ENCODE peak calls at places on chromosomes 13 and 19, in four cellular contexts. R, Y, E and T are unnamed samples.

GRCh38 chr13:76455960-76456359 is 430.2 kb downstream of the KCTD12 start:
- DNase-seq in R (peak), Y (no peak), E (peak), T (peak)

GRCh38 chr19:40584007-40584406 is 7.3 kb downstream of the SHKBP1 start:
- DNase-seq in R (no peak), Y (no peak), E (no peak), T (no peak)

GRCh38 chr19:1860133-1860775 is 3.1 kb downstream of the KLF16 start:
- DNase-seq in R (peak), Y (peak), E (peak), T (peak)

GRCh38 chr13:44713793-44714469 is 137.8 kb upstream of the TSC22D1 start:
- DNase-seq in R (peak), Y (no peak), E (peak), T (peak)

GRCh38 chr19:2290441-2291184 is 8.6 kb upstream of the PEAK3 start:
- DNase-seq in R (no peak), Y (peak), E (no peak), T (no peak)

GRCh38 chr19:11378319-11379189 is 4.1 kb downstream of the SWSAP1 start:
- DNase-seq in R (peak), Y (peak), E (peak), T (peak)

GRCh38 chr13:36750046-36750445 is 69.0 kb upstream of the RFXAP start:
- DNase-seq in R (no peak), Y (no peak), E (no peak), T (no peak)

GRCh38 chr13:32587014-32587773 is 942 bp downstream of the PDS5B start:
- DNase-seq in R (peak), Y (peak), E (peak), T (peak)

GRCh38 chr19:9721861-9722260 is 46.7 kb downstream of the ZNF846 start:
- DNase-seq in R (no peak), Y (no peak), E (no peak), T (no peak)

GRCh38 chr19:12126707-12127106 is 13.4 kb downstream of the ZNF20 start:
- DNase-seq in R (no peak), Y (no peak), E (no peak), T (peak)

GRCh38 chr13:113906566-113906965 is 42.7 kb upstream of the GAS6 start:
- DNase-seq in R (no peak), Y (no peak), E (no peak), T (no peak)

GRCh38 chr13:113489549-113490495 is 689 bp downstream of the DCUN1D2 start:
- DNase-seq in R (peak), Y (peak), E (peak), T (peak)

GRCh38 chr19:12871681-12872080 is 9.6 kb downstream of the DNASE2 start:
- DNase-seq in R (no peak), Y (no peak), E (no peak), T (no peak)

GRCh38 chr19:14342809-14343208 is 38.4 kb upstream of the ADGRE5 start:
- DNase-seq in R (no peak), Y (no peak), E (no peak), T (no peak)

GRCh38 chr19:28656644-28657043 is 556.3 kb downstream of the UQCRFS1 start:
- DNase-seq in R (no peak), Y (no peak), E (no peak), T (no peak)

GRCh38 chr13:30107536-30108136 is 199.7 kb downstream of the KATNAL1 start:
- DNase-seq in R (peak), Y (peak), E (peak), T (no peak)

GRCh38 chr19:32652893-32653625 is 21.9 kb downstream of the ANKRD27 start:
- DNase-seq in R (peak), Y (peak), E (peak), T (peak)

GRCh38 chr13:113404366-113404722 is 40.4 kb upstream of the GRTP1 start:
- DNase-seq in R (no peak), Y (no peak), E (no peak), T (no peak)

GRCh38 chr19:48628486-48629296 is 8.5 kb downstream of the DBP start:
- DNase-seq in R (no peak), Y (peak), E (no peak), T (no peak)

GRCh38 chr13:27450921-27451461 is 627 bp upstream of the MTIF3 start:
- DNase-seq in R (peak), Y (peak), E (peak), T (peak)

GRCh38 chr13:103246581-103247200 is 180.5 kb upstream of the SLC10A2 start:
- DNase-seq in R (no peak), Y (no peak), E (no peak), T (no peak)

GRCh38 chr19:33667141-33667540 is 45.4 kb downstream of the CHST8 start:
- DNase-seq in R (no peak), Y (no peak), E (no peak), T (no peak)

GRCh38 chr13:32746474-32746873 is 160.2 kb downstream of the PDS5B start:
- DNase-seq in R (no peak), Y (no peak), E (peak), T (no peak)

GRCh38 chr13:31909889-31910551 is 121.6 kb upstream of the FRY start:
- DNase-seq in R (peak), Y (peak), E (peak), T (peak)

GRCh38 chr13:105979586-105979985 is 555.9 kb downstream of the EFNB2 start:
- DNase-seq in R (no peak), Y (peak), E (peak), T (peak)

GRCh38 chr19:41872384-41872774 is 4.7 kb upstream of the CD79A start:
- DNase-seq in R (no peak), Y (no peak), E (no peak), T (no peak)

GRCh38 chr19:55907286-55907685 is 24.9 kb downstream of the NLRP13 start:
- DNase-seq in R (no peak), Y (no peak), E (no peak), T (no peak)

GRCh38 chr19:12745166-12745897 is 6.3 kb upstream of the BEST2 start:
- DNase-seq in R (no peak), Y (no peak), E (no peak), T (no peak)

DNA sequence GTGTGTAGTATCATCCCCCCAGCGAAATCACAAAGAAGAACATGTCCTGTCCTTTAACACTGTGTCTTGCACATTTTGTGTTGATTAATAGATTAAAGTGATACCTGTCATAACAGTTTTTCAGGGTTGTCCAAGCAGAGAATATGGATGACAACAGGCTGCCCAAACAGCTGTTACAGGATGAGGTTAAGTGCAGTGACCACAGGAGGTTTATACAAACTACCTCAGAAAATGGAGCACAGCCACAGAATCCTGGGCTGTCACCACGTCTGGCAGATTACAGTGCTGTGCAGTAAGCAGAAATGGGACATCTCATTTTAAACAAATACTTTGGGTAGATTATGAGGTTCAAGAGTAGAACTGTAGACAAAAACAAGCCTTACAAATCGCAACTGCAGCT is 575.6 kb downstream of the DCT start:
- DNase-seq in R (no peak), Y (no peak), E (no peak), T (no peak)
- TF ChIP-seq CTCF in R (no peak), Y (no peak), E (no peak), T (no peak)

DNA sequence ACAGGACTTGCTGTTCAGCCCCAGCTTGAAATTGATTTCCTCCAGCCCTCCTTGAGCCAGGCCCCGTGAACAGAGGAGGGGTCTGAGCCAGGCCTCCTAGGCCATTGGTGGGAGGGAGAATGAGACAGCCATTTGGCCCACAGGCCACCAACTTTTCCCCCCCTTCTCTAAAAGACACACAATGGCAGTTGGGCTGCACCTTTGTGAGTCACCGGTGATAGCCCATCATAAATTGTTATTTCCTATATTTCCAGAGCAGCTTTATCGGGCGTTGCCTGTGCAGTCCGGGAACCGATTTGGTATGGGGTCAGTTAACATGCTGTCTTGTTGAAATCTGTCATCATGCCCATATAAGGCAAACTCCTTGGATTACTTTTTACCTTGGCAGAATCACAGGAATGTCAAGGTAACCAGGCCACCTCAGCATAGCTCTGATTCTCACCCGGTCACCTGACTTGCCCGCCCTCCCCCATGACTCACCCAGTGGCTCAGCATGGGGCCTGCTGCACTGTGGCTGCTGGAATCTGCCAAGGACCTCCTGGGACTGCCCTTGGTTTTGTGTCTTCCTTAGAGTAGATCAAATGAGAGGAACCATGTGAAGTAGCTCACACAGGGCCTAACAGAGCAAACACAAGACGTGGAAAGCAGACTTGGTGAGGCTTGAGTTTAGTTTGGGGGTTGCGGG is 36.1 kb downstream of the ACTN4 start:
- DNase-seq in R (peak), Y (peak), E (peak), T (peak)
- H3K4me3 ChIP-seq in R (no peak), Y (no peak), E (no peak), T (no peak)

DNA sequence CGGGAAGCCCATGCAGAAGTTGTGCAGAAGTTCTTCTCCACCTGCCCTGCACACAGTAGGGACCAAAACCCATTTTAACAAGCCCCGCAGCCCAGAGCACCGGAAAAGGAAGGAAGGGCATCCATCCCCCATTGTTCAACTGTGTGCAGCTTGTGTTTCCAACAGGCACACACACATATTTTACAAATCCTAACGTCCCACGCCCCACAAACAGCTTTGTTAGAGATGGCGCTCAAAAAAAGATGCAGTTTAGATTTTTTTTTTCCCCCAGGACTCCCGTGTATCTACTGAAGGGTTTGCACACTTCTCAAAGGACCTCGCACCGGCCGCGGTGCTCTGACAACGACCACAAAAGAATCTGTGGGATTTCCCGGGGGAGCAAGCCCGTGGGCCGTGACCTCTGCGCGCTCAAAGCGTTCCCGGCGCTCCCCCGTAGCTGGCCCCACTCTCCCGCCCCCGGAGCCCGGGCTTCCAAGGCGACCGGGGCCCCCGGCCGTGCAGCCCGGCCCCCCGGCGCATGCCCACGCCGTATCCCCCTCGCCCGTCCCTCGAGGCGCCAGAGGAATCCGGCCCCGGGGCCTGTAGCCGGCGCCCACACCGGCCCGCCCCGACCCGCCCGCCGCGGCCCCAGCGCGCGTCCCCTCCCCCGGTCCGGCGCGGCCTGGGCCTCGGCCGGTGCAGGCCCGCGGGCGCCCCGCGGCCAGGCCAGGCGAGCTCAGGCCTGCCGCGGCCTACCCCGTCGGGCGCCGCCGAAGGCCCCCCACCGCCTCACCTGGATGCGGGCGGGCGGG is 523 bp downstream of the ELAVL1 start:
- DNase-seq in R (peak), Y (no peak), E (peak), T (peak)
- TF ChIP-seq CTCF in R (no peak), Y (no peak), E (no peak), T (no peak)

DNA sequence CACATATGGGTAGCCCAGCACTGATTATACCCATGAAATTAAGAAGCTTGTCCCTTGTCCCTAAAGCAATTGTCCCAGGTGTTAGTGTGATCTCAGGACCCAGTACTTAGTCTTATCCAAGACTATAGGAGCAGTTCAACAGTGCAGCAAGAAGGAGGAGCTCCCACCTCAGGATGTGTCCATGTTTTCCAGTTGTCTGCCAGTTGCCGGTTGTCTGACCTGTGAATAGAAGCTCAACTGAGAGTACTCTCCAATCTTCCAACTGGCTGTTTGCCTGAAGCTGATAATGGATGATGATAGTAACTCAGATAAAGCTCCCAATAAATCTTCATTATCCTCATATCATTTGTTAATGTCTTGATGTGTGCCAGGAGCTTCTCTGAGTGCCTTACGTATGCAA is 107.2 kb upstream of the HTR2A start:
- DNase-seq in R (no peak), Y (no peak), E (no peak), T (peak)
- H3K4me3 ChIP-seq in R (no peak), Y (no peak), E (no peak), T (no peak)